ENCODE peak calls at places on chromosomes 13 and 19, in seven cellular contexts. One of them, this sample, is unnamed.

GRCh38 chr13:37526710-37527446 is 71.7 kb downstream of the POSTN start:
- DNase-seq in skeletal muscle cell: peak
- DNase-seq in NCI-H345: peak
- DNase-seq in RCC 7860: no peak
- DNase-seq in stimulated activated CD4-positive, alpha-beta T cell treated with anti-CD3 and anti-CD28 coated beads, Interleukin-4, amount 100 ng/mL, for 4 hours: no peak
- DNase-seq in NCI-H2029 treated with DMSO at 0.1 percent for 48 hours: no peak
- DNase-seq in choroid plexus epithelial cell: peak
- DNase-seq in this sample: no peak

GRCh38 chr13:93559718-93560117 is 333.1 kb downstream of the GPC6 start:
- DNase-seq in stimulated activated CD4-positive, alpha-beta T cell treated with anti-CD3 and anti-CD28 coated beads, Interleukin-4, amount 100 ng/mL, for 4 hours: no peak
- DNase-seq in NCI-H2029 treated with DMSO at 0.1 percent for 48 hours: no peak
- DNase-seq in NCI-H345: peak
- DNase-seq in skeletal muscle cell: peak
- DNase-seq in choroid plexus epithelial cell: peak
- DNase-seq in RCC 7860: peak
- DNase-seq in this sample: no peak

GRCh38 chr13:39811051-39811450 is 155.6 kb downstream of the COG6 start:
- DNase-seq in choroid plexus epithelial cell: no peak
- DNase-seq in skeletal muscle cell: no peak
- DNase-seq in stimulated activated CD4-positive, alpha-beta T cell treated with anti-CD3 and anti-CD28 coated beads, Interleukin-4, amount 100 ng/mL, for 4 hours: no peak
- DNase-seq in RCC 7860: no peak
- DNase-seq in NCI-H2029 treated with DMSO at 0.1 percent for 48 hours: no peak
- DNase-seq in NCI-H345: no peak
- DNase-seq in this sample: no peak

GRCh38 chr19:19547674-19548345 is 9.7 kb downstream of the CILP2 start:
- DNase-seq in choroid plexus epithelial cell: no peak
- DNase-seq in stimulated activated CD4-positive, alpha-beta T cell treated with anti-CD3 and anti-CD28 coated beads, Interleukin-4, amount 100 ng/mL, for 4 hours: no peak
- DNase-seq in RCC 7860: no peak
- DNase-seq in NCI-H2029 treated with DMSO at 0.1 percent for 48 hours: no peak
- DNase-seq in NCI-H345: no peak
- DNase-seq in skeletal muscle cell: no peak
- DNase-seq in this sample: no peak

GRCh38 chr19:20926796-20927195 is 3.7 kb downstream of the ZNF85 start:
- DNase-seq in NCI-H345: no peak
- DNase-seq in RCC 7860: no peak
- DNase-seq in stimulated activated CD4-positive, alpha-beta T cell treated with anti-CD3 and anti-CD28 coated beads, Interleukin-4, amount 100 ng/mL, for 4 hours: no peak
- DNase-seq in NCI-H2029 treated with DMSO at 0.1 percent for 48 hours: no peak
- DNase-seq in skeletal muscle cell: no peak
- DNase-seq in choroid plexus epithelial cell: peak
- DNase-seq in this sample: no peak

GRCh38 chr19:18211683-18212082 is 7.8 kb upstream of the RAB3A start:
- DNase-seq in NCI-H345: no peak
- DNase-seq in stimulated activated CD4-positive, alpha-beta T cell treated with anti-CD3 and anti-CD28 coated beads, Interleukin-4, amount 100 ng/mL, for 4 hours: no peak
- DNase-seq in NCI-H2029 treated with DMSO at 0.1 percent for 48 hours: no peak
- DNase-seq in choroid plexus epithelial cell: no peak
- DNase-seq in RCC 7860: no peak
- DNase-seq in skeletal muscle cell: no peak
- DNase-seq in this sample: no peak

GRCh38 chr19:28485300-28485699 is 727.7 kb downstream of the UQCRFS1 start:
- DNase-seq in choroid plexus epithelial cell: peak
- DNase-seq in RCC 7860: no peak
- DNase-seq in stimulated activated CD4-positive, alpha-beta T cell treated with anti-CD3 and anti-CD28 coated beads, Interleukin-4, amount 100 ng/mL, for 4 hours: no peak
- DNase-seq in skeletal muscle cell: no peak
- DNase-seq in NCI-H345: no peak
- DNase-seq in NCI-H2029 treated with DMSO at 0.1 percent for 48 hours: no peak
- DNase-seq in this sample: no peak

GRCh38 chr19:13841339-13842293 is 35.3 kb upstream of the NANOS3 start:
- DNase-seq in skeletal muscle cell: no peak
- DNase-seq in stimulated activated CD4-positive, alpha-beta T cell treated with anti-CD3 and anti-CD28 coated beads, Interleukin-4, amount 100 ng/mL, for 4 hours: no peak
- DNase-seq in choroid plexus epithelial cell: no peak
- DNase-seq in RCC 7860: peak
- DNase-seq in NCI-H345: no peak
- DNase-seq in NCI-H2029 treated with DMSO at 0.1 percent for 48 hours: no peak
- DNase-seq in this sample: no peak

GRCh38 chr19:8451885-8452284 is 7.1 kb downstream of the HNRNPM start:
- DNase-seq in stimulated activated CD4-positive, alpha-beta T cell treated with anti-CD3 and anti-CD28 coated beads, Interleukin-4, amount 100 ng/mL, for 4 hours: no peak
- DNase-seq in NCI-H2029 treated with DMSO at 0.1 percent for 48 hours: no peak
- DNase-seq in RCC 7860: peak
- DNase-seq in NCI-H345: no peak
- DNase-seq in choroid plexus epithelial cell: peak
- DNase-seq in skeletal muscle cell: no peak
- DNase-seq in this sample: no peak

GRCh38 chr13:74202129-74202528 is 67.9 kb upstream of the KLF12 start:
- DNase-seq in NCI-H345: no peak
- DNase-seq in NCI-H2029 treated with DMSO at 0.1 percent for 48 hours: no peak
- DNase-seq in choroid plexus epithelial cell: peak
- DNase-seq in RCC 7860: no peak
- DNase-seq in stimulated activated CD4-positive, alpha-beta T cell treated with anti-CD3 and anti-CD28 coated beads, Interleukin-4, amount 100 ng/mL, for 4 hours: no peak
- DNase-seq in skeletal muscle cell: no peak
- DNase-seq in this sample: no peak

GRCh38 chr13:98474292-98474691 is 102.6 kb downstream of the STK24 start:
- DNase-seq in choroid plexus epithelial cell: no peak
- DNase-seq in skeletal muscle cell: no peak
- DNase-seq in NCI-H345: no peak
- DNase-seq in NCI-H2029 treated with DMSO at 0.1 percent for 48 hours: no peak
- DNase-seq in stimulated activated CD4-positive, alpha-beta T cell treated with anti-CD3 and anti-CD28 coated beads, Interleukin-4, amount 100 ng/mL, for 4 hours: no peak
- DNase-seq in RCC 7860: no peak
- DNase-seq in this sample: no peak

GRCh38 chr13:108083056-108083455 is 132.3 kb downstream of the LIG4 start:
- DNase-seq in RCC 7860: no peak
- DNase-seq in NCI-H2029 treated with DMSO at 0.1 percent for 48 hours: no peak
- DNase-seq in NCI-H345: no peak
- DNase-seq in stimulated activated CD4-positive, alpha-beta T cell treated with anti-CD3 and anti-CD28 coated beads, Interleukin-4, amount 100 ng/mL, for 4 hours: no peak
- DNase-seq in choroid plexus epithelial cell: peak
- DNase-seq in skeletal muscle cell: no peak
- DNase-seq in this sample: no peak

GRCh38 chr19:948842-949496 is 23.1 kb downstream of the ARID3A start:
- DNase-seq in skeletal muscle cell: no peak
- DNase-seq in NCI-H345: no peak
- DNase-seq in stimulated activated CD4-positive, alpha-beta T cell treated with anti-CD3 and anti-CD28 coated beads, Interleukin-4, amount 100 ng/mL, for 4 hours: no peak
- DNase-seq in choroid plexus epithelial cell: peak
- DNase-seq in NCI-H2029 treated with DMSO at 0.1 percent for 48 hours: no peak
- DNase-seq in RCC 7860: no peak
- DNase-seq in this sample: no peak

GRCh38 chr19:40604647-40605200 is 3.6 kb downstream of the LTBP4 start:
- DNase-seq in stimulated activated CD4-positive, alpha-beta T cell treated with anti-CD3 and anti-CD28 coated beads, Interleukin-4, amount 100 ng/mL, for 4 hours: no peak
- DNase-seq in skeletal muscle cell: no peak
- DNase-seq in choroid plexus epithelial cell: no peak
- DNase-seq in RCC 7860: no peak
- DNase-seq in NCI-H2029 treated with DMSO at 0.1 percent for 48 hours: no peak
- DNase-seq in NCI-H345: peak
- DNase-seq in this sample: no peak

GRCh38 chr13:110536006-110536693 is 25.4 kb downstream of the RAB20 start:
- DNase-seq in RCC 7860: no peak
- DNase-seq in choroid plexus epithelial cell: no peak
- DNase-seq in NCI-H2029 treated with DMSO at 0.1 percent for 48 hours: no peak
- DNase-seq in stimulated activated CD4-positive, alpha-beta T cell treated with anti-CD3 and anti-CD28 coated beads, Interleukin-4, amount 100 ng/mL, for 4 hours: no peak
- DNase-seq in skeletal muscle cell: no peak
- DNase-seq in NCI-H345: no peak
- DNase-seq in this sample: no peak